ENCODE peak calls at places on chromosomes 5 and 9, in five cellular contexts. R is spleen, J is tibial artery, Z is breast epithelium, T is thyroid gland. O is an unnamed sample. For H3K36me3 and H3K4me1, the result is how much of the 10 kb centered on the place peaks cover.

GRCh38 chr5:124056326-124057160 is 544.6 kb downstream of the CSNK1G3 start:
- DNase-seq in T (peak), J (no peak), Z (no peak), R (no peak), O (no peak)

GRCh38 chr5:90585337-90585986 is 26.9 kb downstream of the ADGRV1 start:
- DNase-seq in Z (no peak), R (no peak), J (no peak), T (no peak), O (no peak)

GRCh38 chr9:82560457-82560904 is 502.5 kb downstream of the RASEF start:
- DNase-seq in Z (no peak), J (no peak), R (no peak), T (no peak), O (no peak)

GRCh38 chr5:84344788-84345187 is 39.9 kb downstream of the EDIL3 start:
- DNase-seq in J (no peak), T (no peak), Z (no peak), R (no peak), O (no peak)

GRCh38 chr9:21455320-21455719 is 15.1 kb downstream of the IFNA1 start:
- DNase-seq in J (no peak), R (no peak), Z (no peak), T (no peak), O (no peak)

GRCh38 chr5:123503299-123503698 is 8.7 kb upstream of the CSNK1G3 start:
- DNase-seq in Z (no peak), R (no peak), J (no peak), T (no peak), O (no peak)

GRCh38 chr9:110133608-110134214 is 74.2 kb downstream of the C9orf152 start:
- DNase-seq in R (no peak), T (no peak), J (no peak), Z (no peak), O (no peak)

GRCh38 chr5:56206126-56206525 is 27.0 kb downstream of the ANKRD55 start:
- DNase-seq in Z (no peak), J (no peak), T (no peak), R (no peak), O (no peak)

GRCh38 chr5:39092581-39093350 is 18.6 kb upstream of the RICTOR start:
- DNase-seq in J (no peak), T (no peak), Z (no peak), R (no peak), O (peak)

GRCh38 chr5:58455066-58455465 is 4.8 kb downstream of the PLK2 start:
- DNase-seq in T (no peak), J (no peak), R (no peak), Z (no peak), O (no peak)

GRCh38 chr5:1380011-1380817 is 35.3 kb upstream of the CLPTM1L start:
- DNase-seq in J (no peak), T (peak), R (peak), Z (peak), O (no peak)

GRCh38 chr5:120228262-120229031 is 235.7 kb upstream of the PRR16 start:
- DNase-seq in J (no peak), Z (no peak), R (no peak), T (no peak), O (peak)

GRCh38 chr5:87300744-87301143 is 33.1 kb downstream of the RASA1 start:
- DNase-seq in T (no peak), R (no peak), J (no peak), Z (no peak), O (peak)

GRCh38 chr9:76576344-76576743 is 117.4 kb downstream of the GCNT1 start:
- DNase-seq in R (no peak), T (no peak), Z (no peak), J (no peak), O (peak)

GRCh38 chr5:103894882-103895281 is 332.3 kb upstream of the NUDT12 start:
- DNase-seq in R (no peak), T (no peak), Z (no peak), J (no peak), O (peak)

GRCh38 chr5:82613886-82614285 is 335.7 kb upstream of the RPS23 start:
- DNase-seq in J (no peak), T (no peak), Z (no peak), R (no peak), O (no peak)

GRCh38 chr9:1718836-1719235 is 296.3 kb upstream of the SMARCA2 start:
- DNase-seq in Z (no peak), T (no peak), J (no peak), R (no peak), O (no peak)

GRCh38 chr9:2676466-2676865 is 40.8 kb upstream of the KCNV2 start:
- DNase-seq in Z (no peak), T (peak), J (no peak), R (no peak), O (peak)

GRCh38 chr9:134778841-134779411 is 101.7 kb upstream of the FCN2 start:
- DNase-seq in T (peak), J (peak), Z (peak), R (no peak), O (peak)

GRCh38 chr5:167634432-167634831 is 657.0 kb upstream of the WWC1 start:
- DNase-seq in R (no peak), Z (no peak), T (no peak), J (no peak), O (no peak)

GRCh38 chr9:133233681-133234432 is 24.8 kb upstream of the OBP2B start:
- DNase-seq in T (no peak), J (no peak), R (peak), Z (peak), O (no peak)

GRCh38 chr5:40879163-40879942 is 29.9 kb upstream of the C7 start:
- DNase-seq in R (no peak), J (no peak), Z (no peak), T (no peak), O (no peak)

GRCh38 chr5:143898381-143898780 is 86.4 kb downstream of the HMHB1 start:
- DNase-seq in Z (no peak), J (no peak), R (no peak), T (no peak), O (no peak)

GRCh38 chr5:168681556-168682183 is 102.5 kb upstream of the PANK3 start:
- DNase-seq in J (peak), T (peak), Z (no peak), R (peak), O (no peak)

GRCh38 chr5:33890633-33891032 is 1.2 kb downstream of the ADAMTS12 start:
- DNase-seq in Z (no peak), J (no peak), R (no peak), T (no peak), O (peak)

GRCh38 chr5:15645376-15645775 is 145.4 kb downstream of the FBXL7 start:
- DNase-seq in T (no peak), J (no peak), R (no peak), Z (no peak), O (no peak)

GRCh38 chr9:13113201-13113600 is 166.3 kb downstream of the MPDZ start:
- DNase-seq in Z (no peak), T (no peak), R (no peak), J (no peak), O (no peak)

GRCh38 chr5:125894383-125894782 is 528.8 kb upstream of the GRAMD2B start:
- DNase-seq in T (no peak), J (no peak), R (no peak), Z (no peak), O (peak)

GRCh38 chr9:112338561-112338960 is 5.1 kb upstream of the PTBP3 start:
- DNase-seq in J (no peak), R (no peak), T (no peak), Z (no peak), O (no peak)

GRCh38 chr9:137357166-137357565 is 55.1 kb upstream of the NRARP start:
- DNase-seq in R (no peak), J (no peak), Z (no peak), T (no peak), O (no peak)

GRCh38 chr5:3324421-3325101 is 271.1 kb upstream of the IRX1 start:
- DNase-seq in T (no peak), R (peak), J (peak), Z (no peak), O (peak)

GRCh38 chr9:38316166-38316765 is 76.2 kb upstream of the ALDH1B1 start:
- DNase-seq in T (no peak), Z (no peak), R (no peak), J (no peak), O (no peak)

GRCh38 chr5:60522299-60522915 is 177.6 kb downstream of the DEPDC1B start:
- DNase-seq in R (no peak), J (no peak), Z (no peak), T (no peak), O (no peak)

GRCh38 chr9:22454021-22454420 is 7.4 kb downstream of the DMRTA1 start:
- DNase-seq in J (no peak), Z (no peak), T (no peak), R (no peak), O (no peak)

GRCh38 chr9:90847971-90848370 is 46.4 kb downstream of the SYK start:
- DNase-seq in Z (no peak), R (no peak), T (no peak), J (no peak), O (no peak)

GRCh38 chr9:137778336-137778735 is 99.2 kb upstream of the CACNA1B start:
- DNase-seq in R (no peak), Z (no peak), T (no peak), J (no peak), O (no peak)

GRCh38 chr9:76161103-76161502 is 233.1 kb downstream of the RFK start:
- DNase-seq in R (no peak), T (no peak), J (no peak), Z (no peak), O (no peak)

GRCh38 chr9:125966959-125967711 is 220.0 kb downstream of the PBX3 start:
- DNase-seq in R (no peak), T (no peak), Z (no peak), J (no peak), O (peak)
- H3K36me3 ChIP-seq in R (half or more), T (under half), Z (under half), J (under half), O (under half)

DNA sequence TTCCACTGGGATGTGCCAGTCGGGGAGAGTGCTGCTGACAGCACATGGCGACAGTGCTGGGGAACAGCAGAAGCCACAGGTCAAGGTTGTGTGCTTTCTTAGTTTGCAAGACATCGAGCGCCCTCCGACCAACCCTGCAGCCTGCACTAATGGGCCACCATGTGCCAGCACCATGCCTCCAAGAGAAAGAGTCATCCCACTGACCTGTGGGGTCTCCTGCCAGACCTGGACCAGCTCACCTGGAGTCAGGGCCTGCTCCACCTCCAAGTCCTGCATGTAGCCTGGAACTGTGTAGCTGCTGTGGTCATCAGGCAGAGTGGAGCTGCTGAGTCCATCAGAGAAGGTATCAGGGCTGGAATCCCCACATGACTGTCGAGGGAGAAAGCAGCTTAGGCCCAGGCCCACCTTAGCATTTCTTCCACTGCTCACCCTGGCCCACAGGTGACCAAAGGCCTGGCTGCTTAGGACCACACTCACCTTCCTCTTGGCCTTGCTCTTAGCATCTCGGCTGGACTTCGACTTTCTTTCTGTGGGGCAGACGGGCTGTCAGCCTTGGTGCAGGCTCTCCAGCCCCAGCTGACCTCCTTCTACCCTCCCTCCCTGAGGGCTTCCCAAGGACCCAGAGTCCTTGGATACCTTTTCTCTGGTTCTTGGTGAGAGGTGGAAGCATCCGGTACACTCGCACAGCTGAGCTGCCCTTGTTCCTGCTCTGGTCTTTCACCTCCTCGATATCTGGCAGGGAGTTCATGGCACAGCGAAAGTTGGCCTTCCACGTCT is 4.1 kb downstream of the IRF1 start:
- DNase-seq in T (no peak), R (no peak), J (peak), Z (no peak), O (no peak)
- H3K4me1 ChIP-seq in T (under half), R (half or more), J (under half), Z (under half), O (under half)

DNA sequence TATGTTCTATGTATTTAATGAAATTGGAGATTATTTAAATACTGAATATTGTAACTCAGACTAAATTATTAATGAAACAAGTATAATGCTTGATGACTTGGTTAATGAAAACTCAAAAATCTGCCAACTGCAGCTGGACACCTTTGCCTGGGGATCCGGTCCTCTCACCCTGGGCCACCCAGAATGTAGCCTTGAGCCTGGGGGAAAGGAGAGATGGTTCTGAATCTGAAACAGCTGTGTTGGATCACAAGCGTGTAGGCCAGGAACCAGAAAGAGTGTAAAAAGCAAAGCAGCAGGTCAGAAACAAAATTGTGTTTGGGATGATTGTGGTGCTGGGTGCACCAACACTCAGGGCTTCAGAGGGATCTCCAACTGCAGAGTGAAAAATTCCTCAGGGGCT is 38.5 kb downstream of the ADAMTS16 start:
- DNase-seq in T (no peak), Z (no peak), J (no peak), R (no peak), O (no peak)
- H3K4me3 ChIP-seq in T (no peak), Z (no peak), J (no peak), R (no peak), O (no peak)

GRCh38 chr9:131228988-131229387 is 47.3 kb downstream of the FAM78A start:
- DNase-seq in T (no peak), J (no peak), Z (no peak), R (no peak), O (no peak)
- H3K36me3 ChIP-seq in T (under half), J (half or more), Z (under half), R (half or more), O (half or more)

GRCh38 chr5:177550120-177550519 is 4.2 kb downstream of the FAM193B start:
- DNase-seq in J (no peak), Z (no peak), T (no peak), R (no peak), O (no peak)

GRCh38 chr5:177547736-177548135 is 6.6 kb downstream of the FAM193B start:
- DNase-seq in R (peak), T (no peak), Z (no peak), J (no peak), O (peak)

GRCh38 chr5:177546262-177546741 is 8.1 kb downstream of the FAM193B start:
- DNase-seq in R (no peak), T (no peak), Z (no peak), J (peak), O (peak)

GRCh38 chr5:177542816-177543472 is 11.4 kb downstream of the FAM193B start:
- DNase-seq in J (no peak), T (no peak), Z (no peak), R (no peak), O (peak)

DNA sequence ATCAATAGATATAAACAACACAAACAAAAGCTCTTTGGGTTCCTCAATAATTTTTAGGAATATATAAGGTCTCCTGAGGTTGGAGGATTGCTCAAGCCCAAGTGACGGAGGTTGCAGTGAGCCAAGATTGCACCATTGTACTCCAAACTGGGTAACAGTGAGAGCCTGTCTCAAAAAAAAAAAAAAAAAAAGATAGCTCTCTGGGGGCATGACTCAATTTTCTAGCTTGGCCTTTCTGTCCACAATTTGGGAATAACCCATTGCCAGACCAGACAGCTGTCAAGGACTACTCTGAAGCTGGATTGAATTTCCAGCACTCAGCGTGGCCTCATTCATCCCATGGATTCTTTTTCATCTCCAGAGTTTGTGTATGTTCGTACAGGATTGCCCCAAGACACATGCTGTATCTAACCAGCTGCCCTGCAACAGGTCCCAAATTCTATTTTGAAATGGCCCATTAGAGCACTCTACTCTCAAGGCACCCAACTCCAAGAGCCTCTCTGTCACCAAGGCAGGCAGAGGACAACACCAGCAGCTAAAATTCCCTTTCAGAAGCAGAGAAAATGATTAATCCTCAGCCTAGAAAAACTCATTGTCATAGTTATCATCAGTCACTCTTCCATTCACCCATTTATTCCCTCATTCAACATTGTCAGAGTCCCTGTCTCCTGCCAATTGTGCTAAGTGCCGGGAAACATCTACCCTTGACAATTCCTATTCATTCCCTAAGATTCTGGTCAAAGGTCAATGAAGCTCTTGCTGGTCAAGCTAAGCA is 8.7 kb downstream of the FAM193B start:
- DNase-seq in J (peak), Z (peak), T (peak), R (no peak), O (peak)
- H3K4me1 ChIP-seq in J (under half), Z (under half), T (under half), R (under half), O (half or more)

GRCh38 chr9:87862536-87863268 is 20.0 kb upstream of the SPATA31E1 start:
- DNase-seq in Z (no peak), T (no peak), J (no peak), R (no peak), O (no peak)
- H3K4me3 ChIP-seq in Z (no peak), T (no peak), J (no peak), R (no peak), O (no peak)

DNA sequence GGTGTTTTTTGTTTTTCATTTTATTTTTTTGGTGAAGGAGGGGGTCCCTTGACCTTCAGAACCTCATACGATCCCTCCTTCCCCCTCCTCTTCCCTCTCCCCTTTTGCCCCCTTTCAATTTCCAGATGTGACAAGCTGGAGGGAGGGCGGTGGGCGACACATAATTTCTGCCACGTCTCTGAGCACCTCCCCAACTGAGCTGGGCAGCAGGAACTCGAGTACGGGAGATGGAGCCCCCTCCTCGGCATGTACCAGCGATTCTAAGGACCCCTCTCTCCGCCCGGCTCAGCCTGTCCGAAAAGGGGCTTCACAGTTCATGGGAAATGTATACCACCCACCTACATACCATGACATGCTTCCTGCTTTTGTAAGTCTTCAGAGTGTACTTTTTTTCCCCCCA is 52.4 kb downstream of the PRRC2B start:
- DNase-seq in Z (no peak), J (peak), R (peak), T (no peak), O (no peak)
- H3K36me3 ChIP-seq in Z (under half), J (half or more), R (half or more), T (half or more), O (half or more)

GRCh38 chr5:132495063-132495671 is 4.6 kb upstream of the IRF1 start:
- DNase-seq in T (no peak), Z (peak), R (peak), J (peak), O (no peak)
- H3K4me1 ChIP-seq in T (under half), Z (under half), R (half or more), J (under half), O (under half)

DNA sequence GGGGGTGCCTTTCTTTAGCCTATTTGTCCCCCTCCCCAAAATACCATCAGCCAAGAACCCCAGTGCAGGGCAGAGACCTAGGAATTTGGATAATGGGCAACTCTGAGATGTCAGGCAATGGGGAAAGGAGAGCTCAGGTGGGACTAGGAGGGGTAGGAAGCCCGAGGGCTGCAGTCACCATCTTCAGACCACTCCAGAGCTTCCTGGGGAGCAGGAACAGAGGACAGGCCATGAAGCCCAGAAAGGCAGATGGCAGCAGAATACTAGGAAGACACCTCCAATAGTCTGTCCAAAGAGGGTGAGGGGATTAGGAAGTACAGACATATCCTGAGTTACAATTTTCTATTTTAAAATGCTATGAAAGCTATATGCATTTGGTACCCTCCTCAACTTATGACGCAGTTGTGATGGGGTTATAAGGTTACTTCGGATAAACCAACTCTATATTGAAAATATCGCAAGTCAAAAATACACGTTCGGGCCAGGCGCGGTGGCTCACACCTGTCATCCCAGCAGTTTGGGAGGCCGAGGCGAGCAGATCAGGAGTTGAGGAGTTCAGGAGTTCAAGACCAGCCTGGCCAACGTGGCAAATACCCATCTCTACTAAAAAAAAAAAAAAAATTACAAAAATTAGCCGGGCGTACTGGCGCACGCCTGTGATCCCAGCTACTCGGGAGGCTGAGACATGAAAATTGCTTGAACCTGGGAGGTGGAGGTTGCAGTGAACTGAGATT is 34.6 kb upstream of the IL17B start:
- DNase-seq in J (peak), Z (no peak), T (no peak), R (no peak), O (no peak)
- H3K4me3 ChIP-seq in J (peak), Z (peak), T (no peak), R (no peak), O (no peak)